ENCODE peak calls at places on chromosome 21, in six cellular contexts. U is WTC11, O is right lobe of liver, C is fibroblast of lung, J is Caco-2, G is endothelial cell. R is an unnamed sample.
A peak's percentile ranks its signal among the peaks of the same experiment; 100 is the strongest.

GRCh38 chr21:25934771-25935224 is 200.0 kb downstream of the GABPA start:
- DNase-seq in G (no peak), J (no peak), O (peak; percentile 86), U (no peak), C (peak; percentile 97), R (no peak)

GRCh38 chr21:21997390-21998333 is 999.5 kb downstream of the NCAM2 start:
- DNase-seq in O (no peak), G (no peak), C (no peak), U (no peak), J (peak; percentile 30), R (no peak)

GRCh38 chr21:29520146-29520545 is 221.4 kb downstream of the BACH1 start:
- DNase-seq in C (no peak), U (no peak), J (no peak), O (no peak), G (no peak), R (no peak)

GRCh38 chr21:42153746-42154145 is 65.2 kb upstream of the ABCG1 start:
- DNase-seq in O (no peak), G (no peak), U (no peak), C (no peak), J (no peak), R (no peak)

GRCh38 chr21:42833439-42833815 is 45.9 kb downstream of the WDR4 start:
- DNase-seq in U (peak; percentile 25), G (peak; percentile 28), C (peak; percentile 6), J (peak; percentile 67), O (peak; percentile 46), R (no peak)

GRCh38 chr21:35338881-35339632 is 290.0 kb upstream of the RUNX1 start:
- DNase-seq in G (no peak), O (no peak), J (no peak), U (no peak), C (no peak), R (no peak)

GRCh38 chr21:35561076-35561475 is 499.2 kb downstream of the SETD4 start:
- DNase-seq in O (no peak), J (no peak), G (no peak), C (no peak), U (no peak), R (no peak)

GRCh38 chr21:26715878-26716506 is 129.2 kb downstream of the ADAMTS1 start:
- DNase-seq in C (peak; percentile 60), G (peak; percentile 74), J (peak; percentile 37), O (no peak), U (peak; percentile 65), R (peak; percentile 30)

GRCh38 chr21:33109574-33110339 is 39.8 kb downstream of the OLIG1 start:
- DNase-seq in U (peak; percentile 62), J (peak; percentile 19), O (no peak), G (peak; percentile 29), C (no peak), R (no peak)

GRCh38 chr21:19603011-19603593 is 1199.5 kb upstream of the TMPRSS15 start:
- DNase-seq in U (no peak), C (no peak), O (no peak), G (no peak), J (no peak), R (no peak)

GRCh38 chr21:41745971-41746743 is 20.7 kb downstream of the RIPK4 start:
- DNase-seq in U (peak; percentile 44), O (no peak), G (no peak), J (no peak), C (no peak), R (no peak)

GRCh38 chr21:42777757-42778344 is 101.5 kb downstream of the WDR4 start:
- DNase-seq in G (no peak), C (no peak), J (no peak), U (no peak), O (no peak), R (no peak)

GRCh38 chr21:16913010-16913409 is 599.8 kb upstream of the CXADR start:
- DNase-seq in O (no peak), U (peak; percentile 17), J (no peak), G (no peak), C (no peak), R (no peak)
- TF ChIP-seq CTCF in O (no peak), U (no peak), J (no peak), G (no peak), C (no peak), R (no peak)

GRCh38 chr21:36854391-36854790 is 112.1 kb downstream of the HLCS start:
- DNase-seq in C (peak; percentile 43), G (peak; percentile 70), O (no peak), J (peak; percentile 66), U (peak; percentile 69), R (peak; percentile 31)
- TF ChIP-seq CTCF in C (peak; percentile 64), G (peak; percentile 69), O (no peak), J (peak; percentile 39), U (peak; percentile 67), R (peak; percentile 76)

GRCh38 chr21:15558884-15559283 is 170.9 kb upstream of the USP25 start:
- DNase-seq in G (no peak), C (no peak), O (no peak), J (no peak), U (no peak), R (no peak)

GRCh38 chr21:15549671-15550070 is 180.1 kb upstream of the USP25 start:
- DNase-seq in G (no peak), O (no peak), J (no peak), U (no peak), C (no peak), R (no peak)

GRCh38 chr21:15557925-15558324 is 171.9 kb upstream of the USP25 start:
- DNase-seq in G (no peak), C (no peak), O (no peak), U (no peak), J (peak; percentile 13), R (no peak)

DNA sequence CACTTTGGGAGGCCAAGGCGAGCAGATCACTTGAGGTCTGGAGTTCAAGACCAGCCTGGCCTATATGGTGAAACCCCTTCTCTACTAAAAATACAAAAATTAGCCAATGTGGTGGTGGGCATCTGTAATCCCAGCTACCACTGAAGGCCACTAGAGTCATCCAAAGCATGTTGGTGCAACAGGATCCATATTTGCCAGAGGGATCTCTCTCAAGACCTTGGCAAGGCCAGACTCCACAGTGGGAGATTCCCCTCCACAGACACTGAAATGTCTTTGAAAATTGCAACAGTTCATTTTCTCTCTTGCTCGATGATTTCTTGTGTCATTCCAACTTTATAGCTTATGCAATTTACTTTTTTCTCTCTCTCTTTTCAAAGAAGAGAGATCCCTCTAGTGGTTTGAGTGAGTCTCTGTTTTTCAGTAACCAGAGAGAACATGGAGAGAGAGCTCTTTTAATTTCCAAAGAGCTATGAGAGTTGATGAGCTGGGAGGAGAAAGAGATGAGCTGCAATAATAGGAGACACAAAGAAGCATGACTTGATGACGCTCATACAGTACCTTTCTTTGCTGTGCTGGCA is 176.8 kb upstream of the USP25 start:
- DNase-seq in U (no peak), C (peak; percentile 8), J (no peak), O (no peak), G (no peak), R (no peak)
- TF ChIP-seq CTCF in U (peak; percentile 15), C (peak; percentile 29), J (peak; percentile 47), O (peak; percentile 73), G (peak; percentile 31), R (peak; percentile 44)

DNA sequence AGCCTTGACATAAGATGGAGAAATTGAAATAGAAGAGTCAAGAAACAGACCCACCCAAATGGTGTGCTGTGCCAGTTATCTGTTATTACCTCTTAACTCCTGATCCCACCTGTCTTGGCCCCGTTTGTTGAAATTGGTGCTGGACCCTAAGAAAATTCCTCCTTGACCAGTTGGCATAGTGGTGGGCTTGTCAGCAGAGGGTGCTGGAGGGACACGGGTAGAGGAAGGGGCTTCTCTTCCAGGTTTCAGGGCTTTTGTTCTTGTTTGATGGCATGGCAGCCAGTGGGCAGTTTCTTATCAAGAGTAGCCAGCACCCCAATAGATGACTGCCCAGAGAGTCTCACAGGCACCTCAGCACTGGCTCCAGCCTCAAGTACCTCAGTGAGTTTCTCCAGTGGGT is 51.6 kb downstream of the PCBP3 start:
- DNase-seq in U (peak; percentile 48), G (peak; percentile 30), C (no peak), O (no peak), J (peak; percentile 5), R (no peak)
- TF ChIP-seq CTCF in U (peak; percentile 25), G (no peak), C (no peak), O (no peak), J (peak; percentile 34), R (peak; percentile 24)

DNA sequence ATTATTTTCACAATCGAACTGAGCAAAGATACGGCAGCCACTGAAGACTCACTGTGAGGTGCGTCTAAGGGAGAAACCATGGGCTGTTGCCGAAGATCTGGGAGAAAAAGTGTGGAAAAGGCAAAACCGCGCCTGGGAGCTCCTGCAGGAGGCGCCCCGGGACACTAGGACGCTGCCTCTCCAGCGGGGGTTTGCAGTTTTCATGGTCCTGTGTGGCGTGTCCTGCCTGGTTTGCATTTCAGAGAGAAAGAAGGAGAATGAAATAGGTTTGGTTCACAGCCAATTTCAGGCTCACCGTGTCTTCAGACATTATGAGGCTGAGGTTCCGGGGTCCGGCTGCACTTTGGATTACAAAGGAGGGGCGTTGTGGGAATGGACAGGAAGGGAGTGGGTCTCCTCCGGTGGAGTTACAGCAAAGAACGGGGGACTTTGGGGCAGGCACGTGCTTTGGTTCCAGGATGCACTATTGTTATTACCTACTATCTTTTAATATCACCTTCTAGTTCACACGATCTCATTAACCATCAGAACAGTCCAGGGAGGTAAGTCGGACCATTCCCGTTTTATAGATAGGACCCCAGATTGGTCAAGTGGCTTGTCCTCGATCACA is 179.8 kb downstream of the DYRK1A start:
- DNase-seq in C (no peak), O (no peak), J (no peak), G (no peak), U (no peak), R (no peak)
- TF ChIP-seq CTCF in C (no peak), O (no peak), J (no peak), G (no peak), U (no peak), R (no peak)

GRCh38 chr21:39581414-39581813 is 31.3 kb upstream of the B3GALT5 start:
- DNase-seq in J (no peak), O (no peak), U (no peak), C (no peak), G (no peak), R (no peak)
- TF ChIP-seq CTCF in J (no peak), O (no peak), U (no peak), C (no peak), G (no peak), R (peak; percentile 23)

GRCh38 chr21:30829659-30830058 is at the start of gene KRTAP7-1:
- DNase-seq in C (no peak), G (no peak), J (no peak), O (no peak), U (no peak), R (no peak)

GRCh38 chr21:30831194-30831765 is 1.7 kb upstream of the KRTAP7-1 start:
- DNase-seq in J (peak; percentile 17), G (peak; percentile 28), U (peak; percentile 72), O (no peak), C (no peak), R (no peak)
- TF ChIP-seq CTCF in J (peak; percentile 29), G (peak; percentile 99), U (peak; percentile 86), O (peak; percentile 41), C (peak; percentile 40), R (peak; percentile 62)

GRCh38 chr21:44991538-44992483 is 52.0 kb downstream of the SLX9 start:
- DNase-seq in C (peak; percentile 92), J (no peak), G (no peak), U (no peak), O (no peak), R (no peak)
- TF ChIP-seq CTCF in C (peak; percentile 44), J (no peak), G (no peak), U (no peak), O (no peak), R (no peak)

GRCh38 chr21:43930074-43930847 is 65.2 kb downstream of the AGPAT3 start:
- DNase-seq in G (no peak), J (no peak), O (no peak), U (no peak), C (no peak), R (no peak)
- TF ChIP-seq CTCF in G (no peak), J (no peak), O (no peak), U (no peak), C (no peak), R (no peak)